ENCODE peak calls at places on chromosomes 5 and 9, in four cellular contexts. One of them, this sample, is unnamed.

GRCh38 chr5:159310492-159310891 is 19.8 kb downstream of the IL12B start:
- DNase-seq in GM23248: no peak
- DNase-seq in CD8-positive, alpha-beta memory T cell: no peak
- DNase-seq in stomach: peak; percentile 63
- DNase-seq in this sample: peak; percentile 20

GRCh38 chr9:75712690-75713089 is 177.8 kb upstream of the PCSK5 start:
- DNase-seq in GM23248: no peak
- DNase-seq in CD8-positive, alpha-beta memory T cell: no peak
- DNase-seq in stomach: no peak
- DNase-seq in this sample: no peak

GRCh38 chr5:160353379-160353778 is 17.0 kb downstream of the C1QTNF2 start:
- DNase-seq in GM23248: no peak
- DNase-seq in CD8-positive, alpha-beta memory T cell: no peak
- DNase-seq in stomach: no peak
- DNase-seq in this sample: no peak

GRCh38 chr9:121252104-121252851 is 15.7 kb upstream of the GSN start:
- DNase-seq in GM23248: no peak
- DNase-seq in CD8-positive, alpha-beta memory T cell: no peak
- DNase-seq in stomach: no peak
- DNase-seq in this sample: no peak

GRCh38 chr9:112894031-112894430 is 3.4 kb upstream of the SLC46A2 start:
- DNase-seq in GM23248: peak; percentile 60
- DNase-seq in CD8-positive, alpha-beta memory T cell: no peak
- DNase-seq in stomach: no peak
- DNase-seq in this sample: no peak

GRCh38 chr9:6703898-6704639 is 53.7 kb upstream of the KDM4C start:
- DNase-seq in GM23248: peak; percentile 87
- DNase-seq in CD8-positive, alpha-beta memory T cell: peak; percentile 77
- DNase-seq in stomach: peak; percentile 92
- DNase-seq in this sample: peak; percentile 89

GRCh38 chr5:152568101-152568500 is 163.0 kb upstream of the NMUR2 start:
- DNase-seq in GM23248: no peak
- DNase-seq in CD8-positive, alpha-beta memory T cell: no peak
- DNase-seq in stomach: no peak
- DNase-seq in this sample: no peak

GRCh38 chr5:88671808-88672499 is 211.0 kb downstream of the MEF2C start:
- DNase-seq in GM23248: no peak
- DNase-seq in CD8-positive, alpha-beta memory T cell: no peak
- DNase-seq in stomach: no peak
- DNase-seq in this sample: no peak

GRCh38 chr9:22649384-22649783 is 202.8 kb downstream of the DMRTA1 start:
- DNase-seq in GM23248: peak; percentile 68
- DNase-seq in CD8-positive, alpha-beta memory T cell: no peak
- DNase-seq in stomach: no peak
- DNase-seq in this sample: no peak

GRCh38 chr5:155773680-155774079 is 553.3 kb upstream of the SGCD start:
- DNase-seq in GM23248: no peak
- DNase-seq in CD8-positive, alpha-beta memory T cell: peak; percentile 24
- DNase-seq in stomach: no peak
- DNase-seq in this sample: no peak

GRCh38 chr5:105413406-105413990 is 1850.9 kb upstream of the NUDT12 start:
- DNase-seq in GM23248: no peak
- DNase-seq in CD8-positive, alpha-beta memory T cell: no peak
- DNase-seq in stomach: no peak
- DNase-seq in this sample: no peak

GRCh38 chr9:136177224-136177623 is 27.7 kb downstream of the LHX3 start:
- DNase-seq in GM23248: no peak
- DNase-seq in CD8-positive, alpha-beta memory T cell: no peak
- DNase-seq in stomach: no peak
- DNase-seq in this sample: no peak

GRCh38 chr5:123157797-123158528 is 68.9 kb downstream of the PRDM6 start:
- DNase-seq in GM23248: peak; percentile 63
- DNase-seq in CD8-positive, alpha-beta memory T cell: no peak
- DNase-seq in stomach: no peak
- DNase-seq in this sample: no peak

GRCh38 chr5:101306391-101307137 is 403.5 kb upstream of the ST8SIA4 start:
- DNase-seq in GM23248: peak; percentile 2
- DNase-seq in CD8-positive, alpha-beta memory T cell: no peak
- DNase-seq in stomach: no peak
- DNase-seq in this sample: no peak

GRCh38 chr5:170151105-170151831 is 45.6 kb downstream of the FOXI1 start:
- DNase-seq in GM23248: peak; percentile 84
- DNase-seq in CD8-positive, alpha-beta memory T cell: no peak
- DNase-seq in stomach: no peak
- DNase-seq in this sample: no peak

GRCh38 chr9:19208653-19209052 is 21.8 kb upstream of the DENND4C start:
- DNase-seq in GM23248: no peak
- DNase-seq in CD8-positive, alpha-beta memory T cell: no peak
- DNase-seq in stomach: no peak
- DNase-seq in this sample: no peak

GRCh38 chr9:98929096-98929495 is 14.6 kb upstream of the COL15A1 start:
- DNase-seq in GM23248: no peak
- DNase-seq in CD8-positive, alpha-beta memory T cell: no peak
- DNase-seq in stomach: no peak
- DNase-seq in this sample: no peak

GRCh38 chr5:157820593-157821252 is 38.2 kb downstream of the CLINT1 start:
- DNase-seq in GM23248: peak; percentile 79
- DNase-seq in CD8-positive, alpha-beta memory T cell: no peak
- DNase-seq in stomach: no peak
- DNase-seq in this sample: peak; percentile 39

GRCh38 chr9:21831841-21832509 is 29.5 kb downstream of the MTAP start:
- DNase-seq in GM23248: peak; percentile 95
- DNase-seq in CD8-positive, alpha-beta memory T cell: no peak
- DNase-seq in stomach: no peak
- DNase-seq in this sample: no peak

GRCh38 chr9:34197756-34198711 is 19.2 kb downstream of the UBAP1 start:
- DNase-seq in GM23248: no peak
- DNase-seq in CD8-positive, alpha-beta memory T cell: no peak
- DNase-seq in stomach: peak; percentile 45
- DNase-seq in this sample: no peak

GRCh38 chr9:121226186-121226585 is 24.5 kb upstream of the RAB14 start:
- DNase-seq in GM23248: peak; percentile 73
- DNase-seq in CD8-positive, alpha-beta memory T cell: no peak
- DNase-seq in stomach: no peak
- DNase-seq in this sample: no peak

GRCh38 chr5:68849906-68850305 is 243.9 kb upstream of the SLC30A5 start:
- DNase-seq in GM23248: no peak
- DNase-seq in CD8-positive, alpha-beta memory T cell: no peak
- DNase-seq in stomach: no peak
- DNase-seq in this sample: no peak

GRCh38 chr5:36530249-36530648 is 76.2 kb upstream of the SLC1A3 start:
- DNase-seq in GM23248: peak; percentile 17
- DNase-seq in CD8-positive, alpha-beta memory T cell: no peak
- DNase-seq in stomach: no peak
- DNase-seq in this sample: no peak

GRCh38 chr5:172414618-172415599 is 39.4 kb downstream of the SH3PXD2B start:
- DNase-seq in GM23248: peak; percentile 83
- DNase-seq in CD8-positive, alpha-beta memory T cell: no peak
- DNase-seq in stomach: no peak
- DNase-seq in this sample: peak; percentile 15
- H3K4me1 ChIP-seq in GM23248: peaks cover 75% of the 10 kb centered on the region
- H3K4me1 ChIP-seq in CD8-positive, alpha-beta memory T cell: no peaks in the 10 kb centered on the region
- H3K4me1 ChIP-seq in stomach: peaks cover 83% of the 10 kb centered on the region
- H3K4me1 ChIP-seq in this sample: peaks cover 2% of the 10 kb centered on the region

DNA sequence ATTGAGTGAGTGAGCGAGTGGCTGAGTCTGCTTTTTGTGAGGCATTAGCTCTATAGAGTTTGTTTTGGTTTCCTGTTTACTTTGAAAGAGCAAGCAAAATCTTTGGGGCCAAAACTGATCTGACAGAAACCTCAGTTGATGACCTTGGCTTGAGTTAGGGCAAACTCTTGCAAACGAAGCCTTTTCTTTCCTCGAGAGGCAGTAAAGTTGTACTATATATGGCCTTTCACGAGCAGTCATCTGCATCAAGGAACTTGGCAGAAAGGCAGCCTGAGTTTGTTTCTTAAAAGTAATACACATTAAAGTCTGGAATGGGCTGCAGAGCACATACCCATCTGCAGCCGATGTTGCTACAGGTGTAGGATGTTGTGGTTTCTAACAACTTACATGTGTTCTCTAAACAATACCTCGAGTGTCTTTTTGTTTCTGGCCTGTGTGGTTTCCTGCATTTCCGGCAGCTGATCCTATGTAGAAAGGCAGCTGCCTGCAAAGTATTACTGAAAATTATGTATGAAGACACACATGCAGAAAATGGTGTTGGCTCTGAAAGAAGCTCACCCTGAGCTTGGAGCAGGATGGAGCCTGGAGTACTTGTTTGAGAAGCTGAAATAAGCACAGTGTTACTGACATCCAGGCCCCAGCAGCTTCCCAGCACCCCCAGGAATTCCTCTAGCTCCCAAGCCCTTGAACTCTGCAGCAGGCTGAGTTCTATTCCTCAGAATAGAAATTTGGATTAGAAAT is 60.8 kb downstream of the FOXD1 start:
- DNase-seq in GM23248: no peak
- DNase-seq in CD8-positive, alpha-beta memory T cell: peak; percentile 24
- DNase-seq in stomach: no peak
- DNase-seq in this sample: peak; percentile 65
- H3K4me3 ChIP-seq in GM23248: no peak overlapping the region
- H3K4me3 ChIP-seq in CD8-positive, alpha-beta memory T cell: peak overlapping the region; percentile 0
- H3K4me3 ChIP-seq in stomach: no peak overlapping the region
- H3K4me3 ChIP-seq in this sample: no peak overlapping the region

DNA sequence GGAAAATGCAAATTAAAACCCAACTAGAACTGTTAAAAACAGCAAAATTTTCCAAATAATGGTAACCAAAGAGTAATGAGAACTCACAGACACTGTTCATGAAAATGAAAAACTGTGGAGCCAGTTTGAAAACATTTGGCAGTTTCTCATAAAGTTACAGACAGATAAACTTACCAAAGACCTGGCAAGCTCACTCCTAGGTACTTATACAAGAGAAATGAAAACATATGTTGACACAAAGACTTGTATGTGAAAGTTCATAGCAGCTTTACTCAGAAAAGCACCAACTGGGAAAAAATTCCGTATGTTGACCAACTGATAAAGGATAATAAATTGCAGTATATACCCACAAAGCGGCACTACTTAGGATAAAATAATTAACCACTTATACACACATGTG is 10.3 kb downstream of the ZNF782 start:
- DNase-seq in GM23248: no peak
- DNase-seq in CD8-positive, alpha-beta memory T cell: no peak
- DNase-seq in stomach: no peak
- DNase-seq in this sample: no peak
- H3K9me3 ChIP-seq in GM23248: no peaks in the 10 kb centered on the region
- H3K9me3 ChIP-seq in CD8-positive, alpha-beta memory T cell: no peaks in the 10 kb centered on the region
- H3K9me3 ChIP-seq in stomach: peaks cover 15% of the 10 kb centered on the region
- H3K9me3 ChIP-seq in this sample: no peaks in the 10 kb centered on the region

GRCh38 chr9:71896762-71897161 is 14.2 kb downstream of the ABHD17B start:
- DNase-seq in GM23248: no peak
- DNase-seq in CD8-positive, alpha-beta memory T cell: no peak
- DNase-seq in stomach: no peak
- DNase-seq in this sample: no peak
- H3K4me1 ChIP-seq in GM23248: peaks cover 14% of the 10 kb centered on the region
- H3K4me1 ChIP-seq in CD8-positive, alpha-beta memory T cell: peaks cover 48% of the 10 kb centered on the region
- H3K4me1 ChIP-seq in stomach: peaks cover 57% of the 10 kb centered on the region
- H3K4me1 ChIP-seq in this sample: peaks cover 10% of the 10 kb centered on the region

GRCh38 chr9:133275105-133276000 is at the start of gene ABO:
- DNase-seq in GM23248: peak; percentile 10
- DNase-seq in CD8-positive, alpha-beta memory T cell: no peak
- DNase-seq in stomach: peak; percentile 50
- DNase-seq in this sample: peak; percentile 55
- H3K4me3 ChIP-seq in GM23248: no peak within 1 kb of the TSS
- H3K4me3 ChIP-seq in CD8-positive, alpha-beta memory T cell: no peak within 1 kb of the TSS
- H3K4me3 ChIP-seq in stomach: peak within 1 kb of the TSS; percentile 48
- H3K4me3 ChIP-seq in this sample: peak within 1 kb of the TSS; percentile 65

GRCh38 chr9:5650356-5651105 is 21.6 kb downstream of the RIC1 start:
- DNase-seq in GM23248: no peak
- DNase-seq in CD8-positive, alpha-beta memory T cell: no peak
- DNase-seq in stomach: no peak
- DNase-seq in this sample: no peak
- H3K9me3 ChIP-seq in GM23248: peaks cover 5% of the 10 kb centered on the region
- H3K9me3 ChIP-seq in CD8-positive, alpha-beta memory T cell: peaks cover 31% of the 10 kb centered on the region
- H3K9me3 ChIP-seq in stomach: peaks cover 46% of the 10 kb centered on the region
- H3K9me3 ChIP-seq in this sample: no peaks in the 10 kb centered on the region

DNA sequence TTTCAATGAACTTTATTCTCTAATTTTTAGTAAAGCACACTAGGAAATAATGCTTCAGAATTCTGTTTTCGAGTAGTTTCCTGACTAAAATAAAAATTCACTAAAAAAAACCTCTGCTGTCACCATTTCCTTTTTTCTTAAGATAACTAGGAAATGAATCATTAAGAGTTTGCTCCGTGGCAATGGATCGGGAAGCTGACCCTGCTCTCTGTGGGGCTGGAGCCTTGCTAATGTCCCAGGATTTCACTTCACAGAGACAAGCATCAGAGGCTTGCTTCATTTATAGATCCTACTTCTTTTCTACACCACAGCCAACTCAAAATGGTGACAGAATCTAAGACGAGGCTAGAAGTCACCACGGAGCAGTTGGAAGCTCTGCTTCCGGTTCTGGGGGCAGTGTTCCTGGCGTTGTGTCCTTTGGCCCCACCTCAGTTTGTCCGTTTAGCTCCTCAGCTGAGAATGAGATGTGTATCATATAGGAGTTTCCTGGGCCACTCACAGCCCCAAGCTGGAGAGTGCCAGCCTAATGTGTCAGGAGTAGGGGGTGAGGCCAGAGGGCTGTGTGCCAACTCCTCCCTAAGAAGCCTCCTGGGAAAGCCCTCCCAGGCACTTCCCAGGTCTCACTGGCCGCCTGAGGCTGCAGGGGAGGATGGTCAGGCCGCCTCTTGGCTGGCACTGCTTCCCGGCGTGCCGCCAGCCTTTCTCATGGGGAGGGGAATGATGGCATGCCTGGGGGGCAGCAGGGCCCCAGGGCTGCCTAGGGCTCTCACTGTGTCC is 19.6 kb downstream of the TENT4A start:
- DNase-seq in GM23248: peak; percentile 95
- DNase-seq in CD8-positive, alpha-beta memory T cell: no peak
- DNase-seq in stomach: no peak
- DNase-seq in this sample: no peak
- H3K4me1 ChIP-seq in GM23248: peaks cover 40% of the 10 kb centered on the region
- H3K4me1 ChIP-seq in CD8-positive, alpha-beta memory T cell: peaks cover 40% of the 10 kb centered on the region
- H3K4me1 ChIP-seq in stomach: peaks cover 75% of the 10 kb centered on the region
- H3K4me1 ChIP-seq in this sample: peaks cover 14% of the 10 kb centered on the region

GRCh38 chr5:150931368-150931965 is 26.7 kb upstream of the ZNF300 start:
- DNase-seq in GM23248: no peak
- DNase-seq in CD8-positive, alpha-beta memory T cell: no peak
- DNase-seq in stomach: no peak
- DNase-seq in this sample: no peak
- H3K4me3 ChIP-seq in GM23248: no peak overlapping the region
- H3K4me3 ChIP-seq in CD8-positive, alpha-beta memory T cell: no peak overlapping the region
- H3K4me3 ChIP-seq in stomach: no peak overlapping the region
- H3K4me3 ChIP-seq in this sample: no peak overlapping the region

GRCh38 chr5:137228816-137229215 is 270.3 kb downstream of the SPOCK1 start:
- DNase-seq in GM23248: no peak
- DNase-seq in CD8-positive, alpha-beta memory T cell: no peak
- DNase-seq in stomach: no peak
- DNase-seq in this sample: no peak

GRCh38 chr5:137223324-137224295 is 275.5 kb downstream of the SPOCK1 start:
- DNase-seq in GM23248: no peak
- DNase-seq in CD8-positive, alpha-beta memory T cell: no peak
- DNase-seq in stomach: no peak
- DNase-seq in this sample: no peak

GRCh38 chr5:137221914-137222313 is 277.2 kb downstream of the SPOCK1 start:
- DNase-seq in GM23248: no peak
- DNase-seq in CD8-positive, alpha-beta memory T cell: no peak
- DNase-seq in stomach: no peak
- DNase-seq in this sample: no peak

GRCh38 chr5:137231535-137231934 is 267.6 kb downstream of the SPOCK1 start:
- DNase-seq in GM23248: peak; percentile 31
- DNase-seq in CD8-positive, alpha-beta memory T cell: no peak
- DNase-seq in stomach: no peak
- DNase-seq in this sample: no peak

GRCh38 chr5:137226081-137226480 is 273.0 kb downstream of the SPOCK1 start:
- DNase-seq in GM23248: no peak
- DNase-seq in CD8-positive, alpha-beta memory T cell: no peak
- DNase-seq in stomach: no peak
- DNase-seq in this sample: no peak
- H3K9me3 ChIP-seq in GM23248: no peaks in the 10 kb centered on the region
- H3K9me3 ChIP-seq in CD8-positive, alpha-beta memory T cell: no peaks in the 10 kb centered on the region
- H3K9me3 ChIP-seq in stomach: no peaks in the 10 kb centered on the region
- H3K9me3 ChIP-seq in this sample: no peaks in the 10 kb centered on the region